ENCODE peak calls at places on chromosomes 2 and 18, in seven cellular contexts. One of them, this sample, is unnamed.

GRCh38 chr2:167992258-167992657 is 255.1 kb downstream of the STK39 start:
- DNase-seq in mammary epithelial cell: no peak
- DNase-seq in left ventricle myocardium inferior: no peak
- DNase-seq in cardiac muscle cell: no peak
- DNase-seq in astrocyte of the spinal cord: no peak
- DNase-seq in choroid plexus epithelial cell: no peak
- DNase-seq in AG04450: no peak
- DNase-seq in this sample: no peak

GRCh38 chr2:45261746-45262145 is 252.5 kb upstream of the SIX2 start:
- DNase-seq in mammary epithelial cell: no peak
- DNase-seq in left ventricle myocardium inferior: no peak
- DNase-seq in cardiac muscle cell: no peak
- DNase-seq in astrocyte of the spinal cord: no peak
- DNase-seq in choroid plexus epithelial cell: no peak
- DNase-seq in AG04450: no peak
- DNase-seq in this sample: no peak

GRCh38 chr2:174951746-174952145 is 53.4 kb downstream of the CHN1 start:
- DNase-seq in mammary epithelial cell: peak
- DNase-seq in left ventricle myocardium inferior: no peak
- DNase-seq in cardiac muscle cell: no peak
- DNase-seq in astrocyte of the spinal cord: peak
- DNase-seq in choroid plexus epithelial cell: peak
- DNase-seq in AG04450: peak
- DNase-seq in this sample: no peak

GRCh38 chr2:175855794-175856453 is 146.1 kb downstream of the LNPK start:
- DNase-seq in mammary epithelial cell: peak
- DNase-seq in left ventricle myocardium inferior: peak
- DNase-seq in cardiac muscle cell: no peak
- DNase-seq in astrocyte of the spinal cord: peak
- DNase-seq in choroid plexus epithelial cell: no peak
- DNase-seq in AG04450: no peak
- DNase-seq in this sample: no peak

GRCh38 chr18:30149585-30149984 is 893.0 kb downstream of the DSC3 start:
- DNase-seq in mammary epithelial cell: no peak
- DNase-seq in left ventricle myocardium inferior: no peak
- DNase-seq in cardiac muscle cell: no peak
- DNase-seq in astrocyte of the spinal cord: no peak
- DNase-seq in choroid plexus epithelial cell: no peak
- DNase-seq in AG04450: no peak
- DNase-seq in this sample: no peak

GRCh38 chr2:30148850-30149249 is 2.0 kb downstream of the YPEL5 start:
- DNase-seq in mammary epithelial cell: no peak
- DNase-seq in left ventricle myocardium inferior: no peak
- DNase-seq in cardiac muscle cell: no peak
- DNase-seq in astrocyte of the spinal cord: no peak
- DNase-seq in choroid plexus epithelial cell: no peak
- DNase-seq in AG04450: no peak
- DNase-seq in this sample: no peak

GRCh38 chr2:202007015-202008011 is 26.3 kb upstream of the FZD7 start:
- DNase-seq in mammary epithelial cell: no peak
- DNase-seq in left ventricle myocardium inferior: peak
- DNase-seq in cardiac muscle cell: peak
- DNase-seq in astrocyte of the spinal cord: no peak
- DNase-seq in choroid plexus epithelial cell: peak
- DNase-seq in AG04450: no peak
- DNase-seq in this sample: no peak

GRCh38 chr2:168336786-168337388 is 89.5 kb upstream of the STK39 start:
- DNase-seq in mammary epithelial cell: peak
- DNase-seq in left ventricle myocardium inferior: no peak
- DNase-seq in cardiac muscle cell: no peak
- DNase-seq in astrocyte of the spinal cord: no peak
- DNase-seq in choroid plexus epithelial cell: peak
- DNase-seq in AG04450: no peak
- DNase-seq in this sample: peak

GRCh38 chr18:69353023-69353422 is 47.7 kb upstream of the DOK6 start:
- DNase-seq in mammary epithelial cell: no peak
- DNase-seq in left ventricle myocardium inferior: no peak
- DNase-seq in cardiac muscle cell: no peak
- DNase-seq in astrocyte of the spinal cord: no peak
- DNase-seq in choroid plexus epithelial cell: no peak
- DNase-seq in AG04450: no peak
- DNase-seq in this sample: no peak

GRCh38 chr2:235841863-235842262 is 326.3 kb downstream of the GBX2 start:
- DNase-seq in mammary epithelial cell: no peak
- DNase-seq in left ventricle myocardium inferior: no peak
- DNase-seq in cardiac muscle cell: no peak
- DNase-seq in astrocyte of the spinal cord: no peak
- DNase-seq in choroid plexus epithelial cell: no peak
- DNase-seq in AG04450: no peak
- DNase-seq in this sample: no peak

GRCh38 chr18:49371786-49372185 is 88.7 kb downstream of the DYM start:
- DNase-seq in mammary epithelial cell: no peak
- DNase-seq in left ventricle myocardium inferior: no peak
- DNase-seq in cardiac muscle cell: no peak
- DNase-seq in astrocyte of the spinal cord: no peak
- DNase-seq in choroid plexus epithelial cell: peak
- DNase-seq in AG04450: no peak
- DNase-seq in this sample: no peak

GRCh38 chr2:162582357-162582798 is 238.4 kb downstream of the GCA start:
- DNase-seq in mammary epithelial cell: no peak
- DNase-seq in left ventricle myocardium inferior: no peak
- DNase-seq in cardiac muscle cell: no peak
- DNase-seq in astrocyte of the spinal cord: peak
- DNase-seq in choroid plexus epithelial cell: peak
- DNase-seq in AG04450: no peak
- DNase-seq in this sample: peak

GRCh38 chr2:85112906-85113625 is 20.1 kb upstream of the TCF7L1 start:
- DNase-seq in mammary epithelial cell: peak
- DNase-seq in left ventricle myocardium inferior: no peak
- DNase-seq in cardiac muscle cell: no peak
- DNase-seq in astrocyte of the spinal cord: no peak
- DNase-seq in choroid plexus epithelial cell: no peak
- DNase-seq in AG04450: no peak
- DNase-seq in this sample: no peak

GRCh38 chr2:132757676-132758075 is 87.7 kb upstream of the LYPD1 start:
- DNase-seq in mammary epithelial cell: peak
- DNase-seq in left ventricle myocardium inferior: no peak
- DNase-seq in cardiac muscle cell: peak
- DNase-seq in astrocyte of the spinal cord: no peak
- DNase-seq in choroid plexus epithelial cell: no peak
- DNase-seq in AG04450: peak
- DNase-seq in this sample: no peak

GRCh38 chr2:57862153-57862552 is 184.5 kb upstream of the VRK2 start:
- DNase-seq in mammary epithelial cell: no peak
- DNase-seq in left ventricle myocardium inferior: no peak
- DNase-seq in cardiac muscle cell: no peak
- DNase-seq in astrocyte of the spinal cord: no peak
- DNase-seq in choroid plexus epithelial cell: no peak
- DNase-seq in AG04450: no peak
- DNase-seq in this sample: no peak

GRCh38 chr2:237901932-237902846 is 42.8 kb downstream of the RAMP1 start:
- DNase-seq in mammary epithelial cell: no peak
- DNase-seq in left ventricle myocardium inferior: no peak
- DNase-seq in cardiac muscle cell: no peak
- DNase-seq in astrocyte of the spinal cord: no peak
- DNase-seq in choroid plexus epithelial cell: no peak
- DNase-seq in AG04450: no peak
- DNase-seq in this sample: no peak

GRCh38 chr2:23286765-23287155 is 98.2 kb upstream of the KLHL29 start:
- DNase-seq in mammary epithelial cell: peak
- DNase-seq in left ventricle myocardium inferior: peak
- DNase-seq in cardiac muscle cell: peak
- DNase-seq in astrocyte of the spinal cord: peak
- DNase-seq in choroid plexus epithelial cell: peak
- DNase-seq in AG04450: no peak
- DNase-seq in this sample: no peak

GRCh38 chr18:38241216-38241615 is 675.6 kb upstream of the CELF4 start:
- DNase-seq in mammary epithelial cell: peak
- DNase-seq in left ventricle myocardium inferior: no peak
- DNase-seq in cardiac muscle cell: no peak
- DNase-seq in astrocyte of the spinal cord: peak
- DNase-seq in choroid plexus epithelial cell: no peak
- DNase-seq in AG04450: no peak
- DNase-seq in this sample: no peak

GRCh38 chr2:70671059-70671685 is 96.8 kb downstream of the ADD2 start:
- DNase-seq in mammary epithelial cell: no peak
- DNase-seq in left ventricle myocardium inferior: no peak
- DNase-seq in cardiac muscle cell: peak
- DNase-seq in astrocyte of the spinal cord: peak
- DNase-seq in choroid plexus epithelial cell: no peak
- DNase-seq in AG04450: no peak
- DNase-seq in this sample: no peak

GRCh38 chr2:58107803-58108710 is 61.5 kb downstream of the VRK2 start:
- DNase-seq in mammary epithelial cell: peak
- DNase-seq in left ventricle myocardium inferior: no peak
- DNase-seq in cardiac muscle cell: peak
- DNase-seq in astrocyte of the spinal cord: peak
- DNase-seq in choroid plexus epithelial cell: peak
- DNase-seq in AG04450: peak
- DNase-seq in this sample: no peak

GRCh38 chr2:205321240-205321639 is 361.1 kb upstream of the NRP2 start:
- DNase-seq in mammary epithelial cell: no peak
- DNase-seq in left ventricle myocardium inferior: no peak
- DNase-seq in cardiac muscle cell: peak
- DNase-seq in astrocyte of the spinal cord: peak
- DNase-seq in choroid plexus epithelial cell: peak
- DNase-seq in AG04450: no peak
- DNase-seq in this sample: no peak

GRCh38 chr2:205324355-205324754 is 357.9 kb upstream of the NRP2 start:
- DNase-seq in mammary epithelial cell: no peak
- DNase-seq in left ventricle myocardium inferior: no peak
- DNase-seq in cardiac muscle cell: no peak
- DNase-seq in astrocyte of the spinal cord: no peak
- DNase-seq in choroid plexus epithelial cell: no peak
- DNase-seq in AG04450: no peak
- DNase-seq in this sample: no peak

GRCh38 chr2:205323929-205324328 is 358.4 kb upstream of the NRP2 start:
- DNase-seq in mammary epithelial cell: peak
- DNase-seq in left ventricle myocardium inferior: no peak
- DNase-seq in cardiac muscle cell: peak
- DNase-seq in astrocyte of the spinal cord: no peak
- DNase-seq in choroid plexus epithelial cell: peak
- DNase-seq in AG04450: no peak
- DNase-seq in this sample: no peak
- TF ChIP-seq CTCF in mammary epithelial cell: peak
- TF ChIP-seq CTCF in left ventricle myocardium inferior: peak
- TF ChIP-seq CTCF in cardiac muscle cell: peak
- TF ChIP-seq CTCF in astrocyte of the spinal cord: peak
- TF ChIP-seq CTCF in choroid plexus epithelial cell: peak
- TF ChIP-seq CTCF in AG04450: peak
- TF ChIP-seq CTCF in this sample: peak

GRCh38 chr2:195533771-195534642 is 123.0 kb upstream of the SLC39A10 start:
- DNase-seq in mammary epithelial cell: peak
- DNase-seq in left ventricle myocardium inferior: peak
- DNase-seq in cardiac muscle cell: peak
- DNase-seq in astrocyte of the spinal cord: peak
- DNase-seq in choroid plexus epithelial cell: peak
- DNase-seq in AG04450: peak
- DNase-seq in this sample: no peak
- TF ChIP-seq CTCF in mammary epithelial cell: peak
- TF ChIP-seq CTCF in left ventricle myocardium inferior: no peak
- TF ChIP-seq CTCF in cardiac muscle cell: no peak
- TF ChIP-seq CTCF in astrocyte of the spinal cord: peak
- TF ChIP-seq CTCF in choroid plexus epithelial cell: peak
- TF ChIP-seq CTCF in AG04450: no peak
- TF ChIP-seq CTCF in this sample: no peak

GRCh38 chr2:6052577-6052976 is 360.4 kb downstream of the SOX11 start:
- DNase-seq in mammary epithelial cell: no peak
- DNase-seq in left ventricle myocardium inferior: no peak
- DNase-seq in cardiac muscle cell: no peak
- DNase-seq in astrocyte of the spinal cord: no peak
- DNase-seq in choroid plexus epithelial cell: no peak
- DNase-seq in AG04450: no peak
- DNase-seq in this sample: no peak

GRCh38 chr2:6054394-6054732 is 362.2 kb downstream of the SOX11 start:
- DNase-seq in mammary epithelial cell: no peak
- DNase-seq in left ventricle myocardium inferior: no peak
- DNase-seq in cardiac muscle cell: no peak
- DNase-seq in astrocyte of the spinal cord: no peak
- DNase-seq in choroid plexus epithelial cell: no peak
- DNase-seq in AG04450: no peak
- DNase-seq in this sample: no peak

DNA sequence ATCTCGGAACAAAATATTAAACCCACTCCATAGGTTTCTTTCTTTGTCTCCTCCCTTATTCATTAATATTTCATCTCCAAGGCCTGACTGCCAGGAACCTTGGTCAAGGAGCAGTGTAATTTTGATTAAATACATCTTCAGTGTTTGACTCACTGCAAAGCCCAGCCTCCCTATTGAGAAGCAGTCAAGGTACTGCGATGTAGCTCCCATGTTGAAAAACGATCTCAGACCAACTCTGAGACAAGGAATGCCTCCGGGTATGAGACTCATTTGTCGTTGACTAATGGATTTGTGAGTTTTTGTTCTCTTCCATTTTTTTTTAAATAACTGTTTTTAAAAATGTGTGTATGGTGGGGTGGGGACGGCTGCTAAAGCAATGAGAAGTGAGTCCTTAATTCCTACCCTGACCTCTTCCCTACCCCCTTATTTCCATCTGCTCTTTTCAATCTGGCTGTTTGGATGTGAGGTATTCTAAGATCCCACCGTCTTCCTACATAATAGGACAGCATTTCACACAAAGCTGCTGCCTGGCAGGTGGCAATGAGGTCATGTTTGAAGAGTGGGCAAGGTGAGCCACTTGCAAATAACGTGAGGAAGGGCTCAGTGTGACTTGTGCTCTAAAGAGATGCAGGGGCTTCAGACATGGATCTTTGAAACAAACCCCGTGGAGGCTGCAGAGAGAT is 361.7 kb downstream of the SOX11 start:
- DNase-seq in mammary epithelial cell: no peak
- DNase-seq in left ventricle myocardium inferior: no peak
- DNase-seq in cardiac muscle cell: no peak
- DNase-seq in astrocyte of the spinal cord: no peak
- DNase-seq in choroid plexus epithelial cell: no peak
- DNase-seq in AG04450: no peak
- DNase-seq in this sample: no peak
- TF ChIP-seq CTCF in mammary epithelial cell: no peak
- TF ChIP-seq CTCF in left ventricle myocardium inferior: no peak
- TF ChIP-seq CTCF in cardiac muscle cell: no peak
- TF ChIP-seq CTCF in astrocyte of the spinal cord: no peak
- TF ChIP-seq CTCF in choroid plexus epithelial cell: no peak
- TF ChIP-seq CTCF in AG04450: no peak
- TF ChIP-seq CTCF in this sample: no peak

DNA sequence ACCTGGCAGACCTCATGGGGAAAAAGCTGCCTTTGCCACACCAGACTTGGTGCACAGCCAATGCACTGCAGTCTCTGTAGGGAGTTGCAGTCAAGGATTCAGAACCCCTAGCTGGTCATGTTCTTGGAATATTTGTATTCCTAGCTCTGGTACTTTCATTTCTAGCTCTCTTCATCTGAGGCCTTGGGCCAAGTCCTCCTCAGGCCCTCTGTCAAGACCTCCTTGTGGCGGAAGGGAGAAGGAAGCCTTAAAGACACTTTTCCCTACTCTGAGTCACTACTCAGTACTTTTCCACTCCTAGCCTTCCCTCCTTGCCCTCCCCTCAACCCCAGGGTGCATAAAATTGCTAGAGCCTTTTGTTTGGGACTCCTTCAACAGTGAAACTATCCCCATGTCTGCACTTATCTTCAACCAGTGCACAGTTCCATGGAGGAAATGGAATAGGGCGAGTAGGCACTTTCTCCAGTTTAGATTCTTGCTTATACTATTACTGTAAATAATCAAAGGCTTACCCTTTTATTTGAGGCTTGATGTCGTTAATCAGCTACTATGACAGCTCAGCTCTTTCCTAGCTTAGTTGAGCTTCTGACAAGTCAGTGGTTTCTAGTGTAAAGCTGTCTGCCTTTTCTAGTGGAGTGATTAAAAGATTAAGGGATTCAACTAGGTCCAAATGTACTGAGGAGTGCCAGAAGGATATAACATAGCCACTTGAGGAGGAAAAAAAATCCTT is 15.8 kb downstream of the M1AP start:
- DNase-seq in mammary epithelial cell: no peak
- DNase-seq in left ventricle myocardium inferior: no peak
- DNase-seq in cardiac muscle cell: peak
- DNase-seq in astrocyte of the spinal cord: peak
- DNase-seq in choroid plexus epithelial cell: peak
- DNase-seq in AG04450: no peak
- DNase-seq in this sample: no peak
- TF ChIP-seq CTCF in mammary epithelial cell: no peak
- TF ChIP-seq CTCF in left ventricle myocardium inferior: no peak
- TF ChIP-seq CTCF in cardiac muscle cell: peak
- TF ChIP-seq CTCF in astrocyte of the spinal cord: peak
- TF ChIP-seq CTCF in choroid plexus epithelial cell: peak
- TF ChIP-seq CTCF in AG04450: no peak
- TF ChIP-seq CTCF in this sample: no peak

This sample was measured in LNCaP clone FGC.